ENCODE peak calls at places on chromosome 22, in five cellular contexts. J, A, V, T and M are unnamed samples.
A peak's percentile ranks its signal among the peaks of the same experiment; 100 is the strongest.

GRCh38 chr22:33105501-33105911 is 47.3 kb upstream of the SYN3 start:
- DNase-seq in J (no peak), A (no peak), V (no peak), T (no peak), M (no peak)

GRCh38 chr22:20591295-20591645 is 83.9 kb downstream of the MED15 start:
- DNase-seq in J (no peak), A (no peak), V (peak; percentile 8), T (no peak), M (no peak)

GRCh38 chr22:38788016-38788415 is 5.9 kb downstream of the DNAL4 start:
- DNase-seq in J (peak; percentile 12), A (no peak), V (no peak), T (no peak), M (no peak)

GRCh38 chr22:19527861-19528417 is 3.7 kb upstream of the CLDN5 start:
- DNase-seq in J (no peak), A (no peak), V (no peak), T (no peak), M (no peak)

GRCh38 chr22:41822289-41823057 is 10.4 kb upstream of the SREBF2 start:
- DNase-seq in J (peak; percentile 37), A (no peak), V (no peak), T (peak; percentile 40), M (no peak)

GRCh38 chr22:17949926-17950473 is 74.4 kb downstream of the MICAL3 start:
- DNase-seq in J (no peak), A (no peak), V (no peak), T (no peak), M (no peak)

GRCh38 chr22:38570841-38571364 is 920 bp upstream of the DMC1 start:
- DNase-seq in J (peak; percentile 26), A (no peak), V (peak; percentile 41), T (peak; percentile 33), M (peak; percentile 64)

GRCh38 chr22:38115423-38116205 is 5.1 kb upstream of the BAIAP2L2 start:
- DNase-seq in J (no peak), A (no peak), V (no peak), T (no peak), M (peak; percentile 58)

GRCh38 chr22:24030186-24030702 is 19.1 kb downstream of the CABIN1 start:
- DNase-seq in J (no peak), A (no peak), V (no peak), T (no peak), M (no peak)

GRCh38 chr22:38953577-38954413 is 3.6 kb upstream of the APOBEC3A start:
- DNase-seq in J (peak; percentile 37), A (no peak), V (no peak), T (no peak), M (peak; percentile 80)

GRCh38 chr22:40533712-40534378 is 102.7 kb downstream of the MRTFA start:
- DNase-seq in J (peak; percentile 16), A (no peak), V (no peak), T (peak; percentile 56), M (no peak)

GRCh38 chr22:42261266-42261665 is 9.2 kb downstream of the TCF20 start:
- DNase-seq in J (no peak), A (no peak), V (no peak), T (no peak), M (no peak)

GRCh38 chr22:24465566-24465965 is 29.6 kb upstream of the UPB1 start:
- DNase-seq in J (no peak), A (no peak), V (no peak), T (no peak), M (no peak)

GRCh38 chr22:17972385-17973181 is 51.8 kb downstream of the MICAL3 start:
- DNase-seq in J (peak; percentile 52), A (peak; percentile 60), V (no peak), T (no peak), M (no peak)

GRCh38 chr22:48251629-48252028 is 1489.2 kb downstream of the TBC1D22A start:
- DNase-seq in J (no peak), A (no peak), V (no peak), T (no peak), M (no peak)

GRCh38 chr22:48249721-48250268 is 1487.3 kb downstream of the TBC1D22A start:
- DNase-seq in J (no peak), A (no peak), V (no peak), T (no peak), M (no peak)

GRCh38 chr22:48248901-48249455 is 1486.5 kb downstream of the TBC1D22A start:
- DNase-seq in J (no peak), A (no peak), V (no peak), T (no peak), M (no peak)

GRCh38 chr22:48250286-48250895 is 1487.9 kb downstream of the TBC1D22A start:
- DNase-seq in J (no peak), A (no peak), V (no peak), T (no peak), M (no peak)

GRCh38 chr22:48250937-48251530 is 1488.6 kb downstream of the TBC1D22A start:
- DNase-seq in J (no peak), A (no peak), V (no peak), T (no peak), M (no peak)
- H3K4me1 ChIP-seq in J (no peaks in the 10 kb centered on the region), A (no peaks in the 10 kb centered on the region), V (no peaks in the 10 kb centered on the region), T (no peaks in the 10 kb centered on the region), M (peaks cover 10% of the 10 kb centered on the region)

DNA sequence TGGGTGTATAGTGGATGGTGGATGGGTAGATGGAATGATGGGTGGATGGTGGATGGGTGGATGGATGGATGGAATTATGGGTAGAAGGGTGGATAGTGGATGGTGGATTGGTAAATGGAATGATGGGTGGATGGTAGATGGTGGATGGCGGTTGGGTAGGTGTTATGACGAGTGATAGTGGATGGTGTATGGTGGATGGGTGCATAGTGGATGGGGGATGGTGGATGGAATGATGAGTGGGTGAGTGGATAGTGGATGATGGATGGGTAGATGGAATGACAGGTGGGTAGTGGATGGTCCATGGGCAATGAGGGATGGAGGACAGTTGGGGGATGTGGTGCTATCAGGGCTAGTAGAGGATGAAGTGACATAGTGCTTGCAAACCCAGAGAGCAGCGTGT is 182.4 kb downstream of the BRD1 start:
- DNase-seq in J (no peak), A (no peak), V (no peak), T (no peak), M (no peak)
- H3K9me3 ChIP-seq in J (no peaks in the 10 kb centered on the region), A (no peaks in the 10 kb centered on the region), V (no peaks in the 10 kb centered on the region), T (no peaks in the 10 kb centered on the region), M (no peaks in the 10 kb centered on the region)

DNA sequence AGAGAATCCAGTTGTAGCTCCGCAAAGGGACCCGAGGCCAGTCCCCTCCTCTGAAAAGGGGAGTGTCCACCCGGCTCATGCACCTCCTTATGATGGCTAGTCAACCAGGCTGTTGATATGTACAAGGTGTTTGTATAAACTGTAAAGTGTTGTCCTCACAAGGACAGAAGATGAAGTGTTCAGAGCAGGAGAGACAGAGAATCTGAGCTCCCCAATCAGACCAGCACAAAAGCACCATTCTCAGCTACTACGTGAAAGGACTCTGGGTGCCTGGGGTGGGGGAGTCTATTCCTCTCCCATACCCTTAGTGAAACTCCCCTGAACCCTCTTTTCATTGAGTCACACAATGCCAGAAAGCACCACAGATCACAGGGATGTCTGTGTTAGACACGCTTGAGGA is 49.4 kb downstream of the MN1 start:
- DNase-seq in J (no peak), A (no peak), V (no peak), T (no peak), M (no peak)
- H3K4me1 ChIP-seq in J (no peaks in the 10 kb centered on the region), A (peaks cover 17% of the 10 kb centered on the region), V (no peaks in the 10 kb centered on the region), T (no peaks in the 10 kb centered on the region), M (peaks cover 5% of the 10 kb centered on the region)

DNA sequence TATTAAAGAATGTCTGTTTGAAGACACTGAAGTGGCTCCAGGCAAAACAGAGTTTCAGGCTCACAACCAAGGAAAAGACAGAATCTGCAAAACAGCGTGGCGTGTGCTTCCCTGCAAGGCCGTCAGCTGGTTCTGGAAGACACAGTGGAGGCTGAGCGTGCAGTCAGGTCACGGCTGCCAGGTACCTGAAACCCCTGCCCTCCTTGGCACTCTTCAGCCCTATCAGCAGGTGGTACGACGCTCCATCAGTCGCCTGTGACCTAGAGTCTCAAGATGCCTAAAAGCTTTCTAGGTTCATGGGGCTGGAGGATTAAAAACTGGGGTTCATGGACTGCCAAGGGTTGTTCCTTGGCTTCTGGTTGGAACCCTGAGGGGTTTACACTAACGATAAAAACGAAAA is 65.9 kb downstream of the TRMU start:
- DNase-seq in J (no peak), A (no peak), V (no peak), T (no peak), M (no peak)
- H3K9me3 ChIP-seq in J (no peaks in the 10 kb centered on the region), A (no peaks in the 10 kb centered on the region), V (no peaks in the 10 kb centered on the region), T (no peaks in the 10 kb centered on the region), M (no peaks in the 10 kb centered on the region)

DNA sequence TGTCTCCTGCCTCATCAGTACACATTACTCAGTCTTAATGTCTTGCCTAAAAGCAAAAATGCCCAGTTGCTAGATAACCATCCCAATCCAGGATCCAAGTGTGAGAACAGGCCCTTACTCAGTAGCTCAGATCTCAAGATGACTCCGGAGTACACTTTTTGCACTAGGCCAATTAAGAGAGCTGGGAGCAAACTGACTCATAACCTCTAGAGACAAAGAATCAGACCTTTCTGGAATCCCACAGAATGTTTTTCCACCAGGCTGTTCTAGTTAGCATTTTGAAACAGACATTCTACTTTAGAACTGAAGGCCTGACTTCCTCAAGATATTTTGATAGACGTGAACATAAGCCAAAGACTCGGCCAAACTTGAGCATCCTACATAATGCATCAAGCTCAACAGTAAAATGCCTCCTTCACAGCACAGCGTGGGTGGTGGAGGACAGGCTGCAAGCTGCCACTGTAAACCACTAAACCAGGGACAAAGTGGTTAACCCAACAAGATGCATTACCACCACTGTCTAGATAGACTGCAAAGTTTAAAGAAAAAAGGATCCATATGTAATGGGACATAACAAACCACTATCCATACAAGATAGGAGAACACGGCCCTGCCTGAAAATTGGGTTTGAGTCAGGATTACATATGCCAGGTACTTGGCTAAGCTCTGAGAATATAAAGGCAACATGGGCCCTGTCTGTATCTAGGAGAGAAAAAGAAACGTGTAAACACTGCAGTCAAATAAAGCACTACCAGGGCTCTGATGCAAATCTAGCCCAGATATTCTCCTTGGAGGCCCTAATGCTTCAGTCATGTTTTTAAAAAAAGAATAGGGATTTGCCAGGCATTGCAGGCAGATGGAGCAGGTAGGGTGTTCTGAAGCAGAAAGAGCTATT is 48.3 kb downstream of the MYH9 start:
- DNase-seq in J (no peak), A (no peak), V (no peak), T (no peak), M (no peak)
- H3K4me1 ChIP-seq in J (peaks cover 68% of the 10 kb centered on the region), A (peaks cover 14% of the 10 kb centered on the region), V (peaks cover 60% of the 10 kb centered on the region), T (peaks cover 98% of the 10 kb centered on the region), M (peaks cover 96% of the 10 kb centered on the region)

GRCh38 chr22:30968015-30968923 is at the start of gene MORC2:
- DNase-seq in J (peak; percentile 76), A (peak; percentile 72), V (peak; percentile 82), T (no peak), M (peak; percentile 95)

GRCh38 chr22:30970356-30970746 is 1.3 kb downstream of the TUG1 start:
- DNase-seq in J (no peak), A (no peak), V (no peak), T (no peak), M (no peak)

GRCh38 chr22:30969532-30970355 is 679 bp downstream of the TUG1 start:
- DNase-seq in J (peak; percentile 31), A (no peak), V (no peak), T (no peak), M (peak; percentile 32)

GRCh38 chr22:30964858-30965257 is 3.7 kb downstream of the MORC2 start:
- DNase-seq in J (no peak), A (no peak), V (no peak), T (no peak), M (no peak)

DNA sequence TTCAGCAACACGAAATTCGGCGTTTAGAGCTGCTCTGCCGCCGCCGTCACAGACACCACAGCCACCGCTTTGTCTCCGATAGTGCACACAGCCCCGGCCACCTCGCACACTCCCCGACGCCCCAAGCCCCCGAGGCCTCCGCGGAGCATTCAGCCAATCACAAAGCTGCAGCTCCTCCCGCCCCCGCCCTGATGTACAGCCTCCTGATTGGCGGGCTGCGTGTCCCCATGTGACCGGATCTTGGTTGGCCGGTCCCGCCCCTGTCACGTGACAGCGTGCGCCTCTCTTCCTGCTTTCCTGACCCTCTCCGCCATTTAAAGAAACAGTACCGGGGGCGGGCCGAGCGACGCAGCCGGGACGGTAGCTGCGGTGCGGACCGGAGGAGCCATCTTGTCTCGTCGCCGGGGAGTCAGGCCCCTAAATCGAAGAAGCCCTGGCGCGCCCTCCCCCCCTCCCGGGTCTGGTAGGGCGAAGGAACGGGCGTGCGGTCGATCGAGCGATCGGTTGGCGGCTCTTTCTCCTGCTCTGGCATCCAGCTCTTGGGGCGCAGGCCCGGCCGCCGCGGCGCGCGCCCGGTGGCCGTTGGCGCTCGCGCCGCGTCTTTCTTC is at the start of gene TUG1:
- DNase-seq in J (peak; percentile 99), A (peak; percentile 99), V (peak; percentile 97), T (peak; percentile 96), M (peak; percentile 97)
- H3K9me3 ChIP-seq in J (no peaks in the 10 kb centered on the region), A (no peaks in the 10 kb centered on the region), V (no peaks in the 10 kb centered on the region), T (peaks cover 48% of the 10 kb centered on the region), M (peaks cover 25% of the 10 kb centered on the region)